ENCODE peak calls at places on chromosomes 4 and X, in four cellular contexts. I is body of pancreas, P is breast epithelium, C is thyroid gland. F is an unnamed sample.

GRCh38 chr4:78057600-78058560 is 757 bp downstream of the FRAS1 start:
- DNase-seq in I (peak), P (peak), C (peak), F (peak)

GRCh38 chrX:87517571-87518141 is at the start of gene KLHL4:
- DNase-seq in P (no peak), I (no peak), C (peak), F (peak)

GRCh38 chrX:47940448-47940847 is 63.3 kb downstream of the ZNF182 start:
- DNase-seq in C (no peak), P (no peak), I (no peak), F (no peak)

GRCh38 chr4:23775694-23776093 is 114.2 kb downstream of the PPARGC1A start:
- DNase-seq in C (peak), P (no peak), I (no peak), F (no peak)

GRCh38 chr4:166091914-166092510 is 219.0 kb downstream of the TLL1 start:
- DNase-seq in I (no peak), C (no peak), P (no peak), F (no peak)

GRCh38 chrX:130654409-130654970 is 248.5 kb downstream of the ENOX2 start:
- DNase-seq in C (no peak), I (no peak), P (no peak), F (no peak)

GRCh38 chrX:40146471-40147398 is 49.0 kb upstream of the BCOR start:
- DNase-seq in I (peak), C (peak), P (no peak), F (no peak)

GRCh38 chrX:112851161-112851779 is 10.6 kb upstream of the AMOT start:
- DNase-seq in I (no peak), P (no peak), C (no peak), F (no peak)

GRCh38 chrX:118211891-118212816 is 95.5 kb upstream of the KLHL13 start:
- DNase-seq in P (no peak), I (no peak), C (no peak), F (no peak)

GRCh38 chr4:22348410-22348809 is 167.5 kb downstream of the ADGRA3 start:
- DNase-seq in P (no peak), C (no peak), I (no peak), F (no peak)

GRCh38 chr4:2266181-2266580 is 4.3 kb upstream of the MXD4 start:
- DNase-seq in C (peak), P (no peak), I (no peak), F (peak)

GRCh38 chr4:70734168-70734954 is 12.6 kb downstream of the RUFY3 start:
- DNase-seq in P (no peak), C (peak), I (no peak), F (no peak)

GRCh38 chrX:150269613-150270254 is 93.4 kb upstream of the MAMLD1 start:
- DNase-seq in I (peak), C (no peak), P (no peak), F (no peak)

GRCh38 chr4:182083681-182084410 is 159.4 kb upstream of the TENM3 start:
- DNase-seq in P (no peak), I (no peak), C (no peak), F (no peak)

GRCh38 chr4:182085051-182085480 is 158.1 kb upstream of the TENM3 start:
- DNase-seq in C (no peak), I (no peak), P (no peak), F (no peak)

DNA sequence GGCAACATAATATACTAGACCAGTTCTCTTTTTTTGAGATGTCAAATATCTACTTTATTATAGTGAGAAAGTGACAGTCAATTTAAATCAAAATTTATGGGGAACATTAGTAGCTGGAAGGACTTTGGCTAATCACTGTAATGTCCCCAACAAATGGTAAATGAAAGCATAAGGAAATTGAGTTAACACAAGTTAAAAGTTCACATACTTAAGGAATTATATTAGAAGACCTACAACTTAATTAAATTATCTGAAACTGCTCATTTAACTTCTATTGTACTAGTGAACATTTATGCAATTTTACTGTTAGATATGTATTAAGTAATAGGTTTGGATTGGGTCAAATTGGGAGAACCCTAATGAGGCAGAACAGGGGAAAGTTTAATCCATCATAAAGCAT is 160.3 kb upstream of the TENM3 start:
- DNase-seq in P (no peak), C (no peak), I (no peak), F (no peak)
- H3K27ac ChIP-seq in P (no peak), C (no peak), I (no peak), F (no peak)

GRCh38 chr4:4857001-4857808 is 2.3 kb upstream of the MSX1 start:
- DNase-seq in C (no peak), I (no peak), P (no peak), F (no peak)

GRCh38 chr4:4857809-4858508 is 1.5 kb upstream of the MSX1 start:
- DNase-seq in C (no peak), P (no peak), I (no peak), F (no peak)

GRCh38 chr4:4855293-4856070 is 4.0 kb upstream of the MSX1 start:
- DNase-seq in P (no peak), I (no peak), C (no peak), F (no peak)

GRCh38 chr4:4854649-4855292 is 4.7 kb upstream of the MSX1 start:
- DNase-seq in I (no peak), P (no peak), C (no peak), F (no peak)

GRCh38 chr4:4856071-4857000 is 3.1 kb upstream of the MSX1 start:
- DNase-seq in P (no peak), C (no peak), I (no peak), F (peak)
- H3K4me3 ChIP-seq in P (peak), C (no peak), I (no peak), F (peak)

GRCh38 chr4:96521046-96521536 is 681.2 kb downstream of the PDHA2 start:
- DNase-seq in C (no peak), P (no peak), I (no peak), F (no peak)

GRCh38 chr4:96524311-96524875 is 684.5 kb downstream of the PDHA2 start:
- DNase-seq in P (no peak), C (no peak), I (no peak), F (no peak)

GRCh38 chr4:96519291-96519690 is 679.4 kb downstream of the PDHA2 start:
- DNase-seq in P (no peak), I (no peak), C (no peak), F (no peak)
- TF ChIP-seq POLR2A in P (no peak), I (no peak), C (no peak), F (no peak)

GRCh38 chr4:95547708-95548471 is 883 bp downstream of the UNC5C start:
- DNase-seq in P (no peak), I (no peak), C (peak), F (peak)
- H3K27ac ChIP-seq in P (peak), I (no peak), C (peak), F (peak)

DNA sequence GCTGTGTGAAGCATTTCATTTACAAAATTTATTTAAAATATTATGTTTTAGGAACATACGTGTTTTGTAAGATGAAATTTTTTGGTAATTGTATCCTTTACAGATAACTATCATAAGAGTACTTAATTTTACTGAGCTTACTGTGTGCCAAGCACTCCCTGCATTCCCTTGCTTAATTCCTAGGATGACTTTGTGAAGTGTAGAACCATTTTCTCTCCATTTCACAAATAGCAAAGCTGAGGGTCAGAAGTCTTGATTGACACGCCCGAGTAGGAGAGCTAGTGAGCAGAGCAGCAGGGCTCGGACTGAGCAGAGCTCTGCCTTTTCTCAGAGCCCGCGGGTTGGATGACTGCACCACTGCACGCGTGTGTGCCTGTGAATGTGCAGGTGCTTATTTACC is 30.6 kb downstream of the PIGG start:
- DNase-seq in C (no peak), P (no peak), I (no peak), F (no peak)
- H3K4me3 ChIP-seq in C (no peak), P (no peak), I (no peak), F (no peak)

GRCh38 chr4:38759790-38760122 is 23.0 kb downstream of the TLR10 start:
- DNase-seq in C (no peak), I (no peak), P (no peak), F (no peak)

GRCh38 chr4:38764292-38764691 is 18.5 kb downstream of the TLR10 start:
- DNase-seq in P (no peak), I (no peak), C (no peak), F (no peak)

GRCh38 chr4:38765391-38765790 is 17.4 kb downstream of the TLR10 start:
- DNase-seq in P (no peak), I (no peak), C (no peak), F (no peak)

GRCh38 chr4:38760915-38761314 is 21.9 kb downstream of the TLR10 start:
- DNase-seq in P (no peak), I (no peak), C (no peak), F (no peak)

GRCh38 chr4:38762560-38762959 is 20.2 kb downstream of the TLR10 start:
- DNase-seq in P (no peak), I (no peak), C (no peak), F (no peak)
- TF ChIP-seq POLR2A in P (no peak), I (no peak), C (no peak), F (no peak)

GRCh38 chr4:69104719-69105275 is 8.5 kb downstream of the UGT2B7 start:
- DNase-seq in P (no peak), I (no peak), C (no peak), F (no peak)
- H3K27ac ChIP-seq in P (no peak), I (no peak), C (no peak), F (no peak)

DNA sequence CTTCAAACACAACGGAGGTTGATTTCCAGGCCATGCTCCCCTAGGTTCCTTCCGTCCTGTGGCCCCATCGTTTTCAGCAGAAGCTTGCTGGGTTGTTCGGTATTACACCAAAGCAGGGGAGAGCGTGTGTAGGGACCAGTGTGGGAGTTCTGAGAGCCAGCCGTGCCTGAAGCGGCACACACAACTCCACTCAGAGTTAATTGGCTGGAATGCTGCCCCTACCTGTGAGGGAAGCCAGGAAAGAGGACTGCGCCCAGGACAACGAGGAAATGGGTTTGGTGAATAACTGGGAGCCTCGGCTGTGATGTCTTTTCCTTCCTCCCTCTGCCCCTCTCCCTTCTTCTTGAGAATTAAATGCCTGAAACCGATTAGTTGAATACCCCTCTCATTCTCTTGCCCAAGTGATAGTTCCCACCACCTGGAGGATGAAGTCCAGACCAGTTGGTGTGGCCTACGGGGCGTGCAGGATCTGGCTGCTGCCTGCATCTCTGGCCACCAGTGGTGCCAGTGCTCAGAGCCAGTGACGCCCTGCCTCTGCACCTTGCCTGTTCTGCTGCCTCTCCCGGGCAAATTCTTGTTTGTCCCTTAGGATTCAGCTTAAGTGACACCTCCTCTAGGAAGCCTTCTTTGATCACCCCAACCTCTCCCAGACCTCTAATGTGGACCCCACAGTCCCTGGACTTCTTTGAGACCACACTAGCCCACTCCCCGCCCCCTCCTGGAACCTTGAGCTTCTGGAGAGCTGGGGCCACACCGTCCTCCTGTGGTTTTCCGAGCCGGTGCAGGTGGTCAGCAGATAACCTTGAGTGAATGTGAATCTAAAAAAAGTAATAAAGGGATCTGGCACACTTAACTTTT is 33.6 kb downstream of the TBC1D14 start:
- DNase-seq in P (no peak), C (no peak), I (no peak), F (no peak)
- H3K4me3 ChIP-seq in P (no peak), C (no peak), I (no peak), F (peak)

DNA sequence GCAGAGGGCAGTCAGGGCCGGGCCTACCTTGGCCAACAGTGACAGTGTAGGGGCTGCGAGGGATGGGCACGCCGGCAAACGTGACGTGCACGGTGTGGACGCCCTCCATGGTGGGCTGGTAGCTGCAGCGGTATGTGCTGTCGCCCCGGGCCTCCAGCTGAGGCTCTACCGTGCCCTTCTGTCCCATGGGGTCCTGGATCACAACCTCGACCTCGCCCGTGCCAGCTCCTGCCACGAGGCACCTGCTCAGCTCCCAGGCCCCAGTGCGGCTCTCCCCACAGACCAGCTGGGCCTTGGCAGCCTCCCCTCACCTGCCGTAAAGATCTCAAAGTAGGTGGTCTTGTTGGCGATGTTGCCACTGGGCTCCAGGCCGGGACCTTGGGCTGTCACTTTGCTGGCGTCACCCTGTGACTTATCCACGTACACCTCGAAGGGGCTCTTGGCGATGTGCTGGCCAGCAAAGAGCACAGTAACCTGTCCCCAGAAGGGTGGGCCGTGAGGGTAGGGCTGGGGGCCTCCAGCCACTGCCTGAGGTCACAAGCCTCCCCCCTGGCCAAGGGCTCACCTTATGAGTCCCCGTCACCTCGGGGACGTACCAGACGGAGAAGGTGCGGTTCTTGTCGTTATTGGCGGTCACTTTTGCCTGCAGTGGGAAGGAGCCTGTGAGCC is 8.3 kb downstream of the FLNA start:
- DNase-seq in I (no peak), C (no peak), P (no peak), F (no peak)
- TF ChIP-seq POLR2A in I (no peak), C (no peak), P (no peak), F (no peak)

GRCh38 chr4:40562208-40562607 is 67.5 kb downstream of the RBM47 start:
- DNase-seq in C (no peak), I (no peak), P (no peak), F (no peak)

GRCh38 chr4:40564815-40565505 is 64.7 kb downstream of the RBM47 start:
- DNase-seq in I (no peak), P (no peak), C (no peak), F (no peak)

GRCh38 chr4:40563401-40563800 is 66.3 kb downstream of the RBM47 start:
- DNase-seq in C (no peak), P (no peak), I (no peak), F (no peak)

GRCh38 chr4:40564004-40564403 is 65.7 kb downstream of the RBM47 start:
- DNase-seq in P (no peak), C (no peak), I (no peak), F (peak)

GRCh38 chr4:40562681-40563080 is 67.0 kb downstream of the RBM47 start:
- DNase-seq in C (no peak), I (no peak), P (no peak), F (no peak)
- H3K27ac ChIP-seq in C (peak), I (no peak), P (no peak), F (no peak)

F was measured in heart left ventricle.